ENCODE peak calls at places on chromosomes 4 and X, in four cellular contexts. H, A, C and I are unnamed samples.

GRCh38 chr4:74202062-74202586 is 44.2 kb downstream of the MTHFD2L start:
- DNase-seq in H (peak), A (no peak), C (no peak), I (no peak)

GRCh38 chrX:153667281-153667831 is 6.3 kb downstream of the PNCK start:
- DNase-seq in H (no peak), A (no peak), C (no peak), I (no peak)

GRCh38 chr4:8029689-8030088 is 90.0 kb upstream of the AFAP1 start:
- DNase-seq in H (no peak), A (no peak), C (no peak), I (no peak)

GRCh38 chr4:1401409-1402020 is 4.7 kb downstream of the NKX1-1 start:
- DNase-seq in H (no peak), A (no peak), C (no peak), I (no peak)

GRCh38 chr4:97144199-97144598 is 999.1 kb downstream of the STPG2 start:
- DNase-seq in H (no peak), A (no peak), C (no peak), I (no peak)

GRCh38 chr4:54505362-54505761 is 152.4 kb upstream of the KIT start:
- DNase-seq in H (no peak), A (no peak), C (no peak), I (no peak)

GRCh38 chr4:78417603-78418002 is 134.0 kb upstream of the ANXA3 start:
- DNase-seq in H (no peak), A (no peak), C (no peak), I (no peak)

GRCh38 chr4:175431635-175432034 is 380.4 kb downstream of the GPM6A start:
- DNase-seq in H (no peak), A (no peak), C (no peak), I (no peak)

GRCh38 chr4:174437324-174437723 is 85.0 kb downstream of the HPGD start:
- DNase-seq in H (peak), A (no peak), C (no peak), I (peak)

GRCh38 chr4:9847971-9848764 is 66.7 kb downstream of the DRD5 start:
- DNase-seq in H (no peak), A (no peak), C (no peak), I (no peak)

GRCh38 chr4:168124008-168124641 is 31.8 kb downstream of the ANXA10 start:
- DNase-seq in H (peak), A (no peak), C (no peak), I (peak)

GRCh38 chr4:136637071-136637777 is 895.1 kb downstream of the PCDH18 start:
- DNase-seq in H (peak), A (peak), C (no peak), I (peak)

GRCh38 chrX:75989806-75990590 is 182.9 kb upstream of the PBDC1 start:
- DNase-seq in H (no peak), A (no peak), C (peak), I (no peak)

GRCh38 chr4:55386840-55387239 is 8.9 kb upstream of the TMEM165 start:
- DNase-seq in H (no peak), A (peak), C (no peak), I (no peak)

GRCh38 chr4:159278399-159278798 is 175.5 kb downstream of the RAPGEF2 start:
- DNase-seq in H (peak), A (no peak), C (no peak), I (no peak)

GRCh38 chrX:46770817-46771163 is 11.9 kb upstream of the SLC9A7 start:
- DNase-seq in H (peak), A (no peak), C (no peak), I (peak)

GRCh38 chrX:1244164-1245076 is 24.2 kb upstream of the CSF2RA start:
- DNase-seq in H (no peak), A (peak), C (no peak), I (no peak)

GRCh38 chr4:145735330-145735638 is 55.3 kb downstream of the C4orf51 start:
- DNase-seq in H (peak), A (no peak), C (no peak), I (peak)

GRCh38 chr4:7876096-7876993 is 63.3 kb downstream of the AFAP1 start:
- DNase-seq in H (peak), A (peak), C (no peak), I (peak)

DNA sequence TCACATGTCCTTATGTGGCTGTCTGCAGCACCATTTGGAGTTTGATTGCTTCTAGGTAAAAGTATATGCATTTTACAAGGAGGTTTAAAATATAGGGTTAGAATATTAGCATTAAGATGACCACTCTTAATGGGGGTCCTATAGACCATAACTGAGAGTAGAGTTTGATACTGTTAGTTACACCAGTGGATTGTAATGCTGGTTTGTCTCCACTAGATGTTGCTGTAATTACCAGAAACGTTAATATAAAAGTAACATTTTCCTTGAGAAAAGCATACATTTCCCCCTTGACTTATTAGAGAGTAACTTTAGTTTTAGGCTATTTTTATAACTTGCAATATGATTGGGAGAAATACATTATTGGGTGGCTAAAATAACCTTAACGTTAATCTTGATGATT is 93.0 kb downstream of the ZXDA start:
- DNase-seq in H (no peak), A (no peak), C (no peak), I (no peak)
- TF ChIP-seq CTCF in H (peak), A (peak), C (no peak), I (peak)

DNA sequence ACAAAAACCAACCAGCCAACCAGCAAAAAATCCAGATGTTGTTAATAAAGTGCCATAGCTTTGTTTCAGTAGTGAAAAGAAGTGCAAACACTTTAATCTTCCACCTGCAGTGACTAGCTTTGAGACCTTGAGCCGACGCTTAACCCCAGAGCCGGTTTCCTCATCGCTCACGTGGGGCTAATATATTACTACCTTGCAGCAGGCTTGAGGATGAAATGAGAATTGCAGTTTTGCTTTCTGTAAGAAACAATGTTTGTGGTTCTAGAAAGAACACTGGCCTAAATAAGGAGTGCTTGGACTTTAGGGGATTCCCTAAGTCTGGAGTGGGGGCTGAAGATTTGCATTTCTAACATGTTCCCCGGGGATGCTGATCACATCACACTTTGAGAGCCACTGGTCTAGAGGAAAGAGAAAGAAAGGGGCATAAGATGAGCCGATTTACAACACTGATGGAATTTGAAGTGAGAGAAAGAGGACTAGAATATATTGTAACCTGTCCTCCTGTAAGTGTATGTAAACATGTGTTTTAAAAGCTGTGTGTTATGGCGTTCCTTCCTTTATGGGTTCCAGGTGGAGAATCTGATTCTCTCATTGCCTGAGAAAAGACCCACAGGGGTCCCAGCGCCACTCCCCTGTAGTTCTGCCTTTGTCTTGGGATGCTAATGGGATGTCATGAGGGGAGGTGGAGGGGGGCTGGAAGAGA is 1.4 kb downstream of the FGF2 start:
- DNase-seq in H (peak), A (peak), C (peak), I (peak)
- TF ChIP-seq FOS in H (no peak), A (no peak), C (no peak), I (no peak)

DNA sequence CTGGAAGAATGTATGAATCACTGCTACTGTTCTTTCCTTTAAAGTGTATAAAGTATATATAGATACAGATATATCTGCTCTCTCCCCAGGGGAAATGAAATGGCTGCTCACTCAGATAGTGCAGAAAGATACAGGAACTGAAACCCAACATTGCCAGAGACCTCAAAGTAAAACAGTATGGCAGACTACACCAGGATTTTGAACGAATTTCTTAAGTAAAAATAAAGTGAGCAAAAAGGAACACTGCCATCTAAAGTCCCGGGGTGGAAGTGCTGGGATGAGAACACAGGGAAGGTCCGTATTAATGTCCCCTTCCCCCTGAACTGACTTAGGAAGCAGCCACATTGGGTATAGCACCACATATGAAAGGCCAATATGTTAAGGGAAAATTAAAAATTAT is 93.4 kb downstream of the TMA16 start:
- DNase-seq in H (no peak), A (peak), C (peak), I (no peak)
- TF ChIP-seq CTCF in H (peak), A (peak), C (peak), I (no peak)

GRCh38 chr4:147589586-147589985 is 27.6 kb upstream of the TMEM184C start:
- DNase-seq in H (no peak), A (no peak), C (no peak), I (no peak)

GRCh38 chr4:147591048-147591577 is 26.1 kb upstream of the TMEM184C start:
- DNase-seq in H (peak), A (no peak), C (no peak), I (no peak)

GRCh38 chr4:147587061-147587460 is 30.1 kb upstream of the TMEM184C start:
- DNase-seq in H (no peak), A (no peak), C (no peak), I (no peak)

GRCh38 chr4:147594107-147594506 is 23.1 kb upstream of the TMEM184C start:
- DNase-seq in H (no peak), A (no peak), C (no peak), I (no peak)

GRCh38 chr4:147590249-147590920 is 26.8 kb upstream of the TMEM184C start:
- DNase-seq in H (peak), A (peak), C (no peak), I (peak)
- TF ChIP-seq FOS in H (no peak), A (no peak), C (no peak), I (no peak)

GRCh38 chrX:32530802-32531403 is 680.4 kb downstream of the DMD start:
- DNase-seq in H (peak), A (peak), C (no peak), I (peak)
- TF ChIP-seq CTCF in H (peak), A (peak), C (peak), I (peak)

GRCh38 chr4:37780444-37781133 is 45.9 kb upstream of the PGM2 start:
- DNase-seq in H (no peak), A (no peak), C (no peak), I (no peak)
- TF ChIP-seq FOS in H (no peak), A (no peak), C (no peak), I (no peak)

GRCh38 chr4:101086801-101087586 is 260.3 kb downstream of the PPP3CA start:
- DNase-seq in H (no peak), A (no peak), C (no peak), I (no peak)
- TF ChIP-seq CTCF in H (peak), A (no peak), C (no peak), I (peak)

GRCh38 chr4:13327991-13328390 is 156.1 kb downstream of the RAB28 start:
- DNase-seq in H (no peak), A (no peak), C (no peak), I (no peak)

GRCh38 chr4:13329963-13330362 is 154.2 kb downstream of the RAB28 start:
- DNase-seq in H (peak), A (no peak), C (peak), I (peak)

GRCh38 chr4:13329340-13329850 is 154.7 kb downstream of the RAB28 start:
- DNase-seq in H (no peak), A (no peak), C (no peak), I (no peak)

GRCh38 chr4:13325744-13326143 is 158.4 kb downstream of the RAB28 start:
- DNase-seq in H (no peak), A (peak), C (no peak), I (no peak)

GRCh38 chr4:13328591-13328990 is 155.5 kb downstream of the RAB28 start:
- DNase-seq in H (peak), A (no peak), C (no peak), I (no peak)
- TF ChIP-seq FOS in H (no peak), A (no peak), C (no peak), I (no peak)

GRCh38 chr4:57553695-57554094 is 443.5 kb upstream of the IGFBP7 start:
- DNase-seq in H (no peak), A (no peak), C (no peak), I (no peak)
- TF ChIP-seq CTCF in H (no peak), A (no peak), C (no peak), I (no peak)

GRCh38 chrX:41273638-41274037 is 60.3 kb upstream of the DDX3X start:
- DNase-seq in H (no peak), A (no peak), C (no peak), I (no peak)
- TF ChIP-seq FOS in H (no peak), A (no peak), C (no peak), I (no peak)